ENCODE peak calls at places on chromosomes 16 and 17, in eight cellular contexts. E, V, S, U, R, W, A and B are unnamed samples.
A peak's percentile ranks its signal among the peaks of the same experiment; 100 is the strongest.

GRCh38 chr16:64132190-64132589 is 989.7 kb downstream of the CDH11 start:
- DNase-seq in R (no peak), A (no peak), V (no peak), U (no peak), S (no peak), W (no peak), E (no peak), B (no peak)

GRCh38 chr17:30476726-30477082 is 504 bp upstream of the GOSR1 start:
- DNase-seq in E (no peak), A (no peak), V (no peak), S (no peak), R (no peak), U (no peak), W (peak; percentile 7), B (no peak)

GRCh38 chr17:18235743-18236256 is 10.4 kb downstream of the LLGL1 start:
- DNase-seq in U (peak; percentile 76), A (no peak), S (peak; percentile 54), E (no peak), W (no peak), V (peak; percentile 72), R (no peak), B (no peak)

GRCh38 chr16:67723151-67723915 is 4.2 kb upstream of the GFOD2 start:
- DNase-seq in A (no peak), S (peak; percentile 45), V (peak; percentile 84), W (no peak), E (no peak), R (no peak), U (no peak), B (no peak)

GRCh38 chr16:23060458-23061320 is 88.6 kb downstream of the USP31 start:
- DNase-seq in V (peak; percentile 75), A (peak; percentile 65), U (peak; percentile 77), S (peak; percentile 85), E (no peak), R (peak; percentile 58), W (peak; percentile 25), B (peak; percentile 77)

GRCh38 chr16:10609410-10609774 is 29.0 kb upstream of the EMP2 start:
- DNase-seq in U (no peak), E (no peak), W (no peak), A (no peak), R (no peak), S (peak; percentile 83), V (peak; percentile 6), B (no peak)

GRCh38 chr17:1239210-1239609 is 31.0 kb upstream of the BHLHA9 start:
- DNase-seq in S (peak; percentile 78), R (no peak), A (no peak), W (no peak), V (no peak), U (no peak), E (no peak), B (no peak)

GRCh38 chr17:41474863-41475262 is 6.1 kb downstream of the KRT35 start:
- DNase-seq in W (no peak), V (no peak), R (no peak), U (no peak), S (no peak), A (no peak), E (no peak), B (no peak)

GRCh38 chr17:75010683-75011406 is 1.6 kb upstream of the MRPL58 start:
- DNase-seq in U (no peak), V (peak; percentile 65), R (peak; percentile 53), A (peak; percentile 94), S (peak; percentile 62), W (no peak), E (no peak), B (peak; percentile 90)

GRCh38 chr16:27097671-27098275 is 31.0 kb downstream of the C16orf82 start:
- DNase-seq in V (no peak), A (no peak), R (peak; percentile 90), U (no peak), S (peak; percentile 28), W (no peak), E (no peak), B (no peak)

GRCh38 chr16:57889522-57889921 is 81.4 kb downstream of the CNGB1 start:
- DNase-seq in W (no peak), V (no peak), E (no peak), U (no peak), S (no peak), A (no peak), R (no peak), B (no peak)

GRCh38 chr17:65588194-65588808 is 26.9 kb upstream of the AXIN2 start:
- DNase-seq in E (no peak), V (peak; percentile 49), U (no peak), W (no peak), R (peak; percentile 66), A (peak; percentile 77), S (no peak), B (no peak)

GRCh38 chr16:48158296-48158695 is 2.5 kb upstream of the ABCC12 start:
- DNase-seq in R (no peak), V (peak; percentile 78), W (peak; percentile 38), A (no peak), E (no peak), S (peak; percentile 73), U (no peak), B (no peak)

GRCh38 chr17:7572588-7573323 is 6.7 kb upstream of the CD68 start:
- DNase-seq in A (peak; percentile 99), V (peak; percentile 98), U (peak; percentile 100), S (peak; percentile 100), R (peak; percentile 100), E (peak; percentile 99), W (peak; percentile 99), B (peak; percentile 93)

GRCh38 chr16:53809088-53809951 is 105.4 kb downstream of the FTO start:
- DNase-seq in U (no peak), S (peak; percentile 91), V (peak; percentile 75), W (no peak), R (no peak), A (no peak), E (no peak), B (no peak)

GRCh38 chr16:53121666-53122065 is 66.9 kb downstream of the CHD9 start:
- DNase-seq in U (no peak), A (no peak), R (no peak), W (no peak), V (no peak), S (no peak), E (no peak), B (no peak)

GRCh38 chr17:58710948-58711552 is 18.6 kb downstream of the RAD51C start:
- DNase-seq in V (peak; percentile 85), W (peak; percentile 46), A (peak; percentile 39), E (no peak), U (no peak), R (no peak), S (peak; percentile 83), B (peak; percentile 73)

GRCh38 chr16:11367483-11367906 is 22.2 kb downstream of the RMI2 start:
- DNase-seq in E (no peak), V (no peak), W (no peak), S (peak; percentile 25), R (no peak), U (no peak), A (no peak), B (no peak)

GRCh38 chr17:3474212-3474611 is 1.6 kb upstream of the ASPA start:
- DNase-seq in U (no peak), A (no peak), V (peak; percentile 9), R (no peak), W (no peak), E (no peak), S (peak; percentile 7), B (no peak)

GRCh38 chr16:9225527-9226316 is 134.3 kb downstream of the HAPSTR1 start:
- DNase-seq in E (no peak), A (no peak), S (no peak), U (no peak), R (no peak), V (peak; percentile 6), W (no peak), B (no peak)

GRCh38 chr17:5413682-5414081 is 5.8 kb downstream of the NUP88 start:
- DNase-seq in A (no peak), R (no peak), S (peak; percentile 87), V (peak; percentile 86), U (no peak), W (no peak), E (no peak), B (no peak)

GRCh38 chr16:19717319-19717718 is 708 bp downstream of the KNOP1 start:
- DNase-seq in A (no peak), S (no peak), U (no peak), W (no peak), V (no peak), E (no peak), R (no peak), B (no peak)

GRCh38 chr16:50139580-50139979 is 13.5 kb upstream of the TENT4B start:
- DNase-seq in E (no peak), S (no peak), R (no peak), V (no peak), W (no peak), A (no peak), U (no peak), B (no peak)

GRCh38 chr17:59435238-59435637 is 103.8 kb downstream of the YPEL2 start:
- DNase-seq in V (peak; percentile 97), A (no peak), S (peak; percentile 97), R (no peak), E (no peak), W (no peak), U (no peak), B (no peak)

GRCh38 chr17:82840431-82840831 is 609 bp upstream of the ZNF750 start:
- DNase-seq in R (no peak), W (no peak), U (no peak), V (no peak), S (no peak), A (no peak), E (no peak), B (no peak)

GRCh38 chr16:83954577-83955016 is 1.6 kb downstream of the OSGIN1 start:
- DNase-seq in V (peak; percentile 53), S (peak; percentile 70), W (no peak), U (peak; percentile 91), E (no peak), R (peak; percentile 61), A (no peak), B (no peak)

GRCh38 chr17:43661699-43662431 is at the start of gene MEOX1:
- DNase-seq in W (no peak), E (no peak), V (peak; percentile 88), A (no peak), R (no peak), U (no peak), S (peak; percentile 60), B (no peak)

GRCh38 chr17:75454193-75454592 is 2.2 kb upstream of the TMEM94 start:
- DNase-seq in A (no peak), S (no peak), U (no peak), W (no peak), R (no peak), V (peak; percentile 28), E (no peak), B (no peak)

GRCh38 chr17:57259817-57260216 is 3.5 kb downstream of the MSI2 start:
- DNase-seq in A (no peak), V (no peak), E (no peak), W (no peak), R (no peak), S (no peak), U (no peak), B (no peak)

GRCh38 chr16:29303520-29303919 is 103.0 kb downstream of the NPIPB11 start:
- DNase-seq in V (no peak), W (no peak), U (no peak), E (no peak), S (no peak), R (no peak), A (no peak), B (no peak)

GRCh38 chr16:58459344-58460218 is 40.4 kb upstream of the NDRG4 start:
- DNase-seq in E (no peak), R (no peak), U (no peak), S (peak; percentile 87), V (peak; percentile 82), W (peak; percentile 24), A (peak; percentile 63), B (no peak)

GRCh38 chr16:47073223-47074155 is 70.3 kb downstream of the NETO2 start:
- DNase-seq in V (no peak), U (no peak), S (no peak), E (no peak), R (no peak), W (no peak), A (no peak), B (no peak)

GRCh38 chr17:48483471-48484131 is 47.2 kb downstream of the HOXB1 start:
- DNase-seq in E (no peak), W (no peak), V (peak; percentile 99), R (no peak), A (no peak), U (no peak), S (peak; percentile 99), B (no peak)

GRCh38 chr17:41655611-41656111 is 31.3 kb upstream of the KRT17 start:
- DNase-seq in W (no peak), U (no peak), R (peak; percentile 33), S (no peak), E (no peak), V (peak; percentile 50), A (no peak), B (peak; percentile 65)